ENCODE peak calls at places on chromosomes 11 and 22, in four cellular contexts. G is HepG2, J is H1, Y is GM12878. T is an unnamed sample.

GRCh38 chr11:117498791-117499190 is 171.1 kb downstream of the CEP164 start:
- DNase-seq in G (no peak), J (no peak), Y (no peak), T (no peak)

GRCh38 chr11:72078477-72078876 is 1.9 kb downstream of the NUMA1 start:
- DNase-seq in G (no peak), J (no peak), Y (no peak), T (no peak)

GRCh38 chr22:49753276-49753884 is 74.3 kb downstream of the BRD1 start:
- DNase-seq in G (no peak), J (no peak), Y (no peak), T (no peak)

GRCh38 chr11:65216830-65217229 is 35.1 kb downstream of the CAPN1 start:
- DNase-seq in G (no peak), J (no peak), Y (no peak), T (no peak)

GRCh38 chr11:19938051-19938856 is 222.0 kb downstream of the DBX1 start:
- DNase-seq in G (peak; percentile 40), J (peak; percentile 79), Y (no peak), T (no peak)

GRCh38 chr11:107711861-107712260 is at the start of gene SLN:
- DNase-seq in G (no peak), J (no peak), Y (no peak), T (no peak)

GRCh38 chr22:49845241-49845640 is 8.4 kb upstream of the ZBED4 start:
- DNase-seq in G (no peak), J (no peak), Y (no peak), T (no peak)

GRCh38 chr11:109752212-109752825 is 330.3 kb downstream of the C11orf87 start:
- DNase-seq in G (no peak), J (no peak), Y (no peak), T (no peak)

GRCh38 chr11:124394408-124394807 is 4.4 kb downstream of the OR8B3 start:
- DNase-seq in G (no peak), J (no peak), Y (no peak), T (no peak)

GRCh38 chr22:27107824-27108223 is 450.4 kb downstream of the MIAT start:
- DNase-seq in G (peak; percentile 30), J (no peak), Y (no peak), T (no peak)

GRCh38 chr11:19963697-19964340 is 196.5 kb downstream of the DBX1 start:
- DNase-seq in G (no peak), J (no peak), Y (no peak), T (no peak)

GRCh38 chr22:45957826-45958225 is 19.1 kb downstream of the WNT7B start:
- DNase-seq in G (no peak), J (no peak), Y (no peak), T (no peak)

GRCh38 chr11:94786264-94787126 is 18.3 kb downstream of the AMOTL1 start:
- DNase-seq in G (peak; percentile 16), J (no peak), Y (no peak), T (no peak)

GRCh38 chr11:129141748-129142475 is 50.2 kb downstream of the ARHGAP32 start:
- DNase-seq in G (no peak), J (no peak), Y (no peak), T (no peak)

GRCh38 chr22:36358533-36359171 is 29.1 kb downstream of the MYH9 start:
- DNase-seq in G (no peak), J (no peak), Y (no peak), T (no peak)

GRCh38 chr22:41364955-41365354 is 16.8 kb upstream of the TEF start:
- DNase-seq in G (no peak), J (no peak), Y (no peak), T (no peak)
- TF ChIP-seq YY1 in G (no peak), J (no peak), Y (no peak), T (no peak)

DNA sequence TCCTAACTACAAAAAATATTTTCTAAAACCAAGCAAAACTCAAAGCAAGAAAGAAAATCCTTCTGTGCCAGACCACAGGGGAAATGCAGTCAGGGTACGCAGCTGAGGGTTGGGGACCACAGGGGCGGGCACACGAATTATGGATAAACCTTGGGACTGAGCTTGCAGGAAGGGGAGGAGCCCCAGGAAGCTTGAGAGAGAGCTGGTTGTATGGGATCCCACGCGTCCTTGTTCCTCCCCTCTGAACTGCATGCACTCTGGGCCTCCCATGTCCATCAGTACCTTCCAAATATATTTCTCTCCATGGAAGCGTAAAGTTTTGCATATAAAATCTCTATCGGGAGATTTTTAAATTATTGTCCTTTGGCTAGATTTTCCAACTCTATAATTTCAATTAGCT is 673.4 kb downstream of the TBC1D22A start:
- DNase-seq in G (no peak), J (no peak), Y (no peak), T (no peak)
- TF ChIP-seq SUZ12 in G (no peak), J (no peak), Y (no peak), T (no peak)

GRCh38 chr11:86806903-86807302 is 6.6 kb downstream of the PRSS23 start:
- DNase-seq in G (no peak), J (no peak), Y (no peak), T (no peak)
- H3K4me1 ChIP-seq in G (no peaks in the 10 kb centered on the region), J (peaks cover 3% of the 10 kb centered on the region), Y (no peaks in the 10 kb centered on the region), T (no peaks in the 10 kb centered on the region)

GRCh38 chr11:92457250-92457649 is 232.6 kb downstream of the FAT3 start:
- DNase-seq in G (no peak), J (no peak), Y (no peak), T (no peak)
- TF ChIP-seq YY1 in G (no peak), J (no peak), Y (no peak), T (no peak)

DNA sequence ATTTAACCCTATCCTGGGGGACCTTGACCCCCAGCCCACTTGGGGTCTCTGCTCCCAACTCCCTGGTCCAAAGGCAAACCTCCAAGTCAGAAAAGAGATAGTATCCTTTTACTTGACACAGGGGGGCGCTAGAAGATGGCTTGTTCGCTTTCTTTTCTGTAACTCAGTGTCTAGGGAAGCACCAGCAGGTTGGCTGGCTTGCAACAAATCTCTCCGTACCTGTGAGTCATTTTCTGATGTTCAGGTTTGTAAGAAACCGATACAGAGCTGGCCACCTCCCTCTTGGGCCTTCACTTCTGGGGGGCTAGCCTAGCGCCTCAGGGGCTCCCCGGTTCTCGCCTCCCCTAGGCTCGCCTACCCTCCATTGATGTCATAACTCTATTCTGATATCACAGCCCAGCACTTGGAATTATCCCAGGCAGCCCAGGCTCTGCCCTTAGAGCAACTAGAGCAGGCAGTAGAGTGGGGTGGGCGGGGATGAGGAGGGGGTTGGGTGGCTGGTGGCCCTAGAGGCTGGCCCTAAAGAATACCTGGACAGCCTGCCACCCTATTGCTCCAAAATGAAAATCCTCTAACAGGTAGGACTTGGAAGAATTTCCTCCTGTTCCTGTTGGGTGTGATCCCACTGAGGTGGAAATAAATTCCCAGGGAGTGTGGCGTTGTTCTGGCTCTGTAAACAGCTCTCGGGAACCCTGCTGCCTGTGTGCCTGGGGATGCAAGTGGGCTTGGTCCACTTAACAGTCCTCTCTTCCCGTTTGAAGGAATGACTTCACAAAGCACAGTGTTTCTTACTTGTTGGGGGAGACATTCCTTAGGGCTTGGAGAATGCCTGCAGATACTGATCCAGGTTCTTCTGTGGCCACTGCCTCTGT is 69.4 kb downstream of the OSBP2 start:
- DNase-seq in G (peak; percentile 70), J (peak; percentile 61), Y (no peak), T (peak; percentile 72)
- TF ChIP-seq SUZ12 in G (no peak), J (no peak), Y (no peak), T (no peak)

GRCh38 chr11:120057028-120057330 is 80.9 kb downstream of the TRIM29 start:
- DNase-seq in G (no peak), J (peak; percentile 44), Y (no peak), T (no peak)
- H3K4me1 ChIP-seq in G (no peaks in the 10 kb centered on the region), J (peaks cover 36% of the 10 kb centered on the region), Y (no peaks in the 10 kb centered on the region), T (peaks cover 15% of the 10 kb centered on the region)

GRCh38 chr22:19450363-19451175 is 3.1 kb upstream of the C22orf39 start:
- DNase-seq in G (no peak), J (no peak), Y (no peak), T (no peak)

GRCh38 chr22:19447388-19448075 is at the start of gene C22orf39:
- DNase-seq in G (peak; percentile 93), J (peak; percentile 92), Y (peak; percentile 67), T (peak; percentile 83)

GRCh38 chr22:19448076-19448607 is 631 bp upstream of the C22orf39 start:
- DNase-seq in G (peak; percentile 55), J (no peak), Y (no peak), T (peak; percentile 15)

GRCh38 chr22:19448739-19449421 is 1.4 kb upstream of the C22orf39 start:
- DNase-seq in G (no peak), J (no peak), Y (no peak), T (no peak)

GRCh38 chr22:19449422-19449767 is 1.9 kb upstream of the C22orf39 start:
- DNase-seq in G (no peak), J (no peak), Y (no peak), T (no peak)
- TF ChIP-seq YY1 in G (no peak), J (no peak), Y (no peak), T (no peak)

GRCh38 chr11:118605116-118605867 is 2.1 kb upstream of the PHLDB1 start:
- DNase-seq in G (peak; percentile 41), J (no peak), Y (no peak), T (no peak)
- TF ChIP-seq SUZ12 in G (no peak), J (no peak), Y (no peak), T (no peak)

GRCh38 chr11:723120-723883 is 17.3 kb downstream of the EPS8L2 start:
- DNase-seq in G (peak; percentile 56), J (no peak), Y (no peak), T (no peak)

GRCh38 chr11:721347-721912 is 15.4 kb downstream of the EPS8L2 start:
- DNase-seq in G (no peak), J (no peak), Y (no peak), T (no peak)

GRCh38 chr11:720017-720641 is 14.1 kb downstream of the EPS8L2 start:
- DNase-seq in G (no peak), J (no peak), Y (no peak), T (no peak)

GRCh38 chr11:720642-721346 is 14.8 kb downstream of the EPS8L2 start:
- DNase-seq in G (no peak), J (peak; percentile 86), Y (no peak), T (no peak)

DNA sequence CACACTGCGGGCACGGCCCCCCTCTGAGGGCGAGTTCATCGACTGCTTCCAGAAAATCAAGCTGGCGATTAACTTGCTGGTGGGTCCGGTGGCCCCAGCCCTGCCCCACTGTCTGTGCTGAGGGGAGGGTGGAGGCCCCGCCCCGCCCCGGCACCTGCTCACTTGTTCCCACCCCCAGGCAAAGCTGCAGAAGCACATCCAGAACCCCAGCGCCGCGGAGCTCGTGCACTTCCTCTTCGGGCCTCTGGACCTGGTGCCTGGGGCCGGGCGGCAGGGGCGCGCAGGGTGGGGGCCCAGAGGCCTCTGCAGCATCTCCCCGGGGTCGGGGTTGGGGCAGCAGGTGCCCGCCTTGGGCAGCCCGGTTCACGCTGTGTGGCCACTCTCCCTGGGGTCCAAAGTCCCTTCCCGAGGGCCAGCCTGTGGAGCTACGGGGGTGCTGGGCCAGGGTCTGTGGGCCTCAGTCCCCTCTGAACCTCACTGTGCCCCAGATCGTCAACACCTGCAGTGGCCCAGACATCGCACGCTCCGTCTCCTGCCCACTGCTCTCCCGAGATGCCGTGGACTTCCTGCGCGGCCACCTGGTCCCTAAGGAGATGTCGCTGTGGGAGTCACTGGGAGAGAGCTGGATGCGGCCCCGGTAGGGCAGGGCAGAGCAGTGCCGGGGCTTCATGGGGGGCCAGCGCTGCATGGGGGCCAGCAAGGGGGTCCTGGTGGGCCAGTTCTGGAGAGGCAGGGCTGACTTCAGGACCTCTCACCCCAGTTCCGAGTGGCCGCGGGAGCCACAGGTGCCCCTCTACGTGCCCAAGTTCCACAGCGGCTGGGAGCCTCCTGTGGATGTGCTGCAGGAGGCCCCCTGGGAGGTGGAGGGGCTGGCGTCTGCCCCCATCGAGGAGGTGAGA is 16.1 kb downstream of the EPS8L2 start:
- DNase-seq in G (no peak), J (no peak), Y (no peak), T (no peak)
- H3K4me1 ChIP-seq in G (peaks cover 10% of the 10 kb centered on the region), J (peaks cover 12% of the 10 kb centered on the region), Y (peaks cover 18% of the 10 kb centered on the region), T (peaks cover 17% of the 10 kb centered on the region)